ENCODE peak calls at places on chromosome 21, in ten cellular contexts. C is fibroblast of lung; E is mammary epithelial cell; V is heart right ventricle; P is CD4-positive, CD25-positive, alpha-beta regulatory T cell; Z is adipocyte; O is uterus; K is PC-3; H is A673; I is SJSA1. J is an unnamed sample. For H3K36me3, the result is how much of the 10 kb centered on the place peaks cover.

GRCh38 chr21:27535188-27535587 is 568.3 kb upstream of the ADAMTS5 start:
- DNase-seq in V (no peak), K (no peak), C (no peak), E (no peak), I (no peak), H (no peak), P (no peak), O (no peak), Z (no peak), J (no peak)

GRCh38 chr21:32257952-32258785 is 20.7 kb downstream of the MIS18A start:
- DNase-seq in E (peak), H (peak), K (peak), C (peak), I (peak), Z (peak), V (peak), O (peak), P (peak), J (peak)

GRCh38 chr21:10575311-10575667 is 53.9 kb downstream of the TPTE start:
- DNase-seq in C (no peak), O (no peak), P (no peak), H (no peak), K (no peak), V (no peak), Z (no peak), I (no peak), E (no peak), J (no peak)

GRCh38 chr21:42103843-42104242 is 32.7 kb downstream of the UMODL1 start:
- DNase-seq in H (no peak), I (no peak), V (no peak), K (no peak), P (no peak), E (no peak), C (no peak), O (no peak), Z (no peak), J (no peak)

GRCh38 chr21:34576043-34576466 is 38.9 kb downstream of the RCAN1 start:
- DNase-seq in K (no peak), P (no peak), Z (no peak), H (no peak), C (peak), V (peak), E (peak), I (no peak), O (no peak), J (no peak)

GRCh38 chr21:41971891-41972290 is 18.1 kb upstream of the C2CD2 start:
- DNase-seq in O (no peak), C (no peak), P (no peak), H (no peak), Z (no peak), V (no peak), I (no peak), K (no peak), E (no peak), J (no peak)

GRCh38 chr21:34204481-34205439 is 131.4 kb downstream of the MRPS6 start:
- DNase-seq in H (no peak), Z (no peak), O (no peak), V (no peak), P (no peak), C (no peak), I (no peak), E (peak), K (no peak), J (no peak)

GRCh38 chr21:27681038-27681437 is 714.1 kb upstream of the ADAMTS5 start:
- DNase-seq in Z (no peak), H (no peak), I (peak), O (no peak), V (no peak), C (peak), E (peak), P (no peak), K (peak), J (no peak)

GRCh38 chr21:27561116-27561515 is 594.2 kb upstream of the ADAMTS5 start:
- DNase-seq in V (no peak), K (no peak), C (no peak), O (no peak), H (no peak), P (no peak), Z (no peak), I (no peak), E (no peak), J (no peak)

GRCh38 chr21:33825898-33826297 is 89.7 kb downstream of the ATP5PO start:
- DNase-seq in K (no peak), I (peak), O (peak), H (no peak), C (peak), V (no peak), Z (peak), E (no peak), P (no peak), J (no peak)

GRCh38 chr21:45256021-45256911 is 31.4 kb downstream of the POFUT2 start:
- DNase-seq in V (no peak), I (no peak), C (no peak), K (no peak), P (no peak), H (no peak), Z (no peak), E (no peak), O (no peak), J (no peak)

DNA sequence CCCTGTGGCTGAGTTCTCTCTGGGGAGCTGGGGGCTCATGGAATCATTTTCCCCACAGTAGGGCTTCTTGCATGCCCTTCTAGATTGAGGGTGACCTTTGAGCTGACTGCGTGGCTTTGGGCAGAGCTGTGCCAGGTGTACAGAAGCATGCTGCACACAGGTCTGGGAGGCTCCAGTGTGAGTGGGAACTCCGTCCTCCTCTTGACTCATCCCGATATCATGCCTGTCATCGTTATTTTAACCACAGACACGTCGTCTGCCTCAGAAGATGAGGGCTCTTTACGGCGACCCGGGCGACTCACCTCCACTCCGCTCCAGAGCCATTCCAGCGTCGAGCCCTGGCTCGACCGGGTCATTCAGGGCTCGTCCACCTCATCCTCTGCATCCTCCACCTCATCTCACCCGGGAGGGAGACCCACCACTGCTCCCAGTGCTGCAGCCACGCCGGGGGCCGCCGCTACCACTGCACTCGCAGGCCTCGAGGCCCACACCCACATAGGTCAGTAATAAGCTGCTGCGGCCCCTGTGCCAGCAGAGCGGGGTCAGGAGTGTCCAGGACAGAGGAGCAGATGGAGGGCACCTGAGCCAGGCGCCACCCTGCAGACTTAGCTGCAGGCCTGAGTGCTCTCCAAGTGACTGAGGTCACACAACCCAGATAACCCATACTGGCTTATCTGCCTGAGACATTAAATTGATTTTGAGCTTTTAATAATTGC is 39.8 kb downstream of the DIP2A start:
- DNase-seq in K (peak), Z (no peak), I (no peak), H (no peak), E (peak), O (no peak), C (no peak), P (no peak), V (no peak), J (no peak)
- H3K36me3 ChIP-seq in K (under half), Z (under half), I (half or more), H (under half), E (under half), O (under half), C (under half), P (under half), V (under half), J (under half)

GRCh38 chr21:25756190-25756932 is 21.6 kb downstream of the GABPA start:
- DNase-seq in P (no peak), E (no peak), V (no peak), H (no peak), I (no peak), K (no peak), C (no peak), O (no peak), Z (no peak), J (no peak)

GRCh38 chr21:25750085-25750484 is 15.3 kb downstream of the GABPA start:
- DNase-seq in Z (no peak), K (no peak), H (no peak), C (no peak), I (no peak), V (no peak), O (no peak), E (no peak), P (peak), J (no peak)

GRCh38 chr21:25752389-25752788 is 17.6 kb downstream of the GABPA start:
- DNase-seq in K (no peak), H (no peak), I (no peak), V (no peak), C (no peak), O (no peak), Z (peak), E (no peak), P (no peak), J (no peak)
- H3K36me3 ChIP-seq in K (under half), H (under half), I (under half), V (under half), C (under half), O (under half), Z (half or more), E (under half), P (half or more), J (under half)

GRCh38 chr21:43759651-43760050 is 16.5 kb downstream of the CSTB start:
- DNase-seq in P (no peak), K (no peak), C (no peak), H (no peak), E (no peak), I (no peak), V (no peak), O (no peak), Z (no peak), J (no peak)
- H3K36me3 ChIP-seq in P (under half), K (half or more), C (under half), H (under half), E (under half), I (half or more), V (under half), O (under half), Z (half or more), J (under half)

DNA sequence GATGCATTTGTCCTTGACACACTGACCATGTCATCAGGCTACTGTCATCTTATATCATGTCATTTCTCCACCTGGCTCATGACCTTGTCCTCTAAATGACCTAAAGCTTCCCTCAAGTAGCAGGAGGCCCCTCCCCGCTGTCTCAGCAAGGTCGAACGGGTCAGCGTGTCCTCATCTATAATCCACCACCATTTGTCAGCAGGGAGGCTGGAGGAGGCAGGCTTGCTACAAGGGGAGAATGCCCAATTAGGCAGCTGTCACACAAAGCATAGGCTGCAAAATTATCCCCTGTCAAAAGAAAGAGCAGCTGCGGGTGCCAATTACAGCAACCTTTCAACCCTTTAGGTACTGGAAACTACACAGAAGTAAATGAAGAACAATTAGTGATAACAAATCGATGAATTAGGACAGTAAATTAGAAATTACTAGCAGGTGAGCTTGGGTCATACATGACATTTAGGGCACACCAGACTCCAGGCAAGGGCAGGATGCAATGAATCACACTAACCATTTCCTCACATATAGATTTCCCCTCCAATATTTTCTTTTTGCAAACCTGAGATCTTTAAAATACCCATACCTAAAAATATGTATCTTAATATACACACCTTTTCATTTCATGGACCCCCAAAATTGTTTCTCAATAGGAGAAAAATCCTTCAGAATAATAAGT is 61.2 kb downstream of the NRIP1 start:
- DNase-seq in E (no peak), C (no peak), Z (no peak), P (no peak), K (no peak), O (no peak), H (no peak), I (no peak), V (no peak), J (no peak)
- H3K36me3 ChIP-seq in E (under half), C (under half), Z (under half), P (under half), K (half or more), O (under half), H (under half), I (under half), V (under half), J (under half)

J was measured in HAP-1.